ENCODE peak calls at places on chromosomes 6 and 20, in eight cellular contexts. U is ovary, G is tibial nerve, R is fibroblast of lung, I is spleen, F is psoas muscle, L is adrenal gland, V is astrocyte. K is an unnamed sample. For H3K36me3, the result is how much of the 10 kb centered on the place peaks cover.

GRCh38 chr20:21548390-21549035 is 34.6 kb upstream of the NKX2-2 start:
- DNase-seq in U (no peak), G (no peak), R (no peak), I (no peak), F (no peak), L (no peak), V (no peak), K (no peak)

GRCh38 chr6:43035495-43036194 is 14.2 kb downstream of the RRP36 start:
- DNase-seq in U (no peak), G (no peak), R (no peak), I (no peak), F (peak), L (peak), V (no peak), K (no peak)

GRCh38 chr6:132867055-132867454 is 52.7 kb downstream of the RPS12 start:
- DNase-seq in U (no peak), G (no peak), R (peak), I (no peak), F (no peak), L (no peak), V (no peak), K (no peak)

GRCh38 chr6:121437861-121438651 is 2.6 kb downstream of the GJA1 start:
- DNase-seq in U (peak), G (peak), R (peak), I (no peak), F (no peak), L (peak), V (peak), K (no peak)

GRCh38 chr6:39887692-39888450 is 46.4 kb downstream of the MOCS1 start:
- DNase-seq in U (peak), G (peak), R (peak), I (no peak), F (peak), L (peak), V (peak), K (peak)

GRCh38 chr6:34044945-34045595 is 100.8 kb downstream of the GRM4 start:
- DNase-seq in U (no peak), G (no peak), R (no peak), I (no peak), F (no peak), L (no peak), V (no peak), K (no peak)

GRCh38 chr6:143755301-143755744 is 77.6 kb downstream of the PHACTR2 start:
- DNase-seq in U (no peak), G (no peak), R (peak), I (no peak), F (no peak), L (peak), V (peak), K (no peak)

GRCh38 chr20:1469925-1470571 is 3.4 kb upstream of the NSFL1C start:
- DNase-seq in U (peak), G (peak), R (peak), I (peak), F (peak), L (peak), V (peak), K (peak)

GRCh38 chr20:45355209-45355608 is 7.0 kb upstream of the SDC4 start:
- DNase-seq in U (no peak), G (no peak), R (peak), I (no peak), F (no peak), L (no peak), V (peak), K (no peak)

GRCh38 chr6:112912351-112913101 is 565.4 kb downstream of the RFPL4B start:
- DNase-seq in U (no peak), G (no peak), R (peak), I (no peak), F (no peak), L (no peak), V (peak), K (peak)

GRCh38 chr6:3531481-3531880 is 74.6 kb upstream of the SLC22A23 start:
- DNase-seq in U (no peak), G (no peak), R (no peak), I (no peak), F (no peak), L (no peak), V (no peak), K (no peak)

GRCh38 chr6:155349956-155350355 is 35.7 kb upstream of the TFB1M start:
- DNase-seq in U (no peak), G (no peak), R (no peak), I (no peak), F (no peak), L (no peak), V (no peak), K (no peak)

GRCh38 chr6:19873031-19873430 is 35.9 kb downstream of the ID4 start:
- DNase-seq in U (no peak), G (no peak), R (no peak), I (no peak), F (no peak), L (no peak), V (no peak), K (no peak)

GRCh38 chr6:151502499-151502898 is 8.7 kb downstream of the CCDC170 start:
- DNase-seq in U (no peak), G (no peak), R (peak), I (no peak), F (no peak), L (no peak), V (peak), K (no peak)

GRCh38 chr6:43940393-43941087 is 170.5 kb downstream of the VEGFA start:
- DNase-seq in U (no peak), G (no peak), R (no peak), I (peak), F (no peak), L (no peak), V (no peak), K (no peak)

GRCh38 chr6:144758602-144759001 is 473.5 kb downstream of the UTRN start:
- DNase-seq in U (no peak), G (no peak), R (peak), I (no peak), F (no peak), L (no peak), V (peak), K (no peak)

GRCh38 chr6:90368001-90368400 is 71.4 kb upstream of the BACH2 start:
- DNase-seq in U (no peak), G (no peak), R (no peak), I (no peak), F (no peak), L (no peak), V (no peak), K (no peak)

GRCh38 chr6:13485923-13486557 is 1.4 kb downstream of the GFOD1 start:
- DNase-seq in U (peak), G (no peak), R (peak), I (peak), F (peak), L (no peak), V (peak), K (no peak)

GRCh38 chr20:47922280-47922675 is 137.0 kb upstream of the SULF2 start:
- DNase-seq in U (no peak), G (no peak), R (peak), I (no peak), F (no peak), L (no peak), V (peak), K (no peak)

GRCh38 chr6:24125980-24126379 is at the start of gene NRSN1:
- DNase-seq in U (no peak), G (no peak), R (no peak), I (no peak), F (no peak), L (peak), V (no peak), K (no peak)

GRCh38 chr6:94377835-94378234 is 958.5 kb upstream of the EPHA7 start:
- DNase-seq in U (no peak), G (no peak), R (no peak), I (no peak), F (no peak), L (no peak), V (no peak), K (no peak)
- H3K36me3 ChIP-seq in U (under half), G (under half), R (under half), I (under half), F (under half), L (under half), V (under half), K (under half)

DNA sequence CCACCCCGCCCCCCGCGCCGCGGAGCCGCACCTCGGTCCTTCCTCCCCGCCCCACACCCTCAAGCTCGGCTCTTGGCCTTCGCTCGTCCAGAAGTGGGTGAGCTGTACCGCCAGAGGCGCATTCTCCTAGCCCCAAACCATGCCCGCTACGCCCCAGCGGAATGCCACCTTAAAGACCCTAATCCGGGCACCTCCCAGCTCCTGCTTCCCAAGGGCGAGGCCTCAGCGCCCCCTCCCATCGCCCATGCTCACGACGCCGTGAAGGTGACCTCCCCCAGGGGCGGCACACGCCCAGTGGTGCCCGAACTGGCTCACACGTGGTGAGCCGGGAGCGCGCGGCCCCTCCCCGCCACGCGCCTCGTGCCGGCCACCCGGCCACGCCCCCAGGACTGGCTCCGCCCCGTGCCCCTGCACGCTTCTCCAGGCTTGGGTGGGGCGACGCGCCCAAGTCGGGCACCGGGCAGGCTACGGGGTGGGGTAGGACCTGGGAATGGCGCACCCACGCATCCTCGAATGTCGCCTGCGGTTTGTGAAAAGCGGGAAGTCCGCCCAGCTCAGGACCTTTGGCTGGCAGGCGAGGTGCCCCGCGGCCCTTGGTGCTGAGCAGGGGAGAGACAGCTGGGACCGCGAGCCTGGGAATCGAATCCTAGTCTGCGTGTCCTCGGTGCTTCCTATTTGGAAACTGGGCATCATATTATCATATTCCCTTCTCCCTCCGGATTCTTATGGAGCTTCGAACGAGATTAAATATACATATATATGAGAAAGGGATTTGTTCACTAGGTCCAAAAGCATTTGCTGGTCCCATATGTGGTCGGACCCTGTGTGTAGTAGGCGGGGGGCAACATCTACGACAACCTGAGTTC is 942 bp upstream of the SOX12 start:
- DNase-seq in U (peak), G (peak), R (peak), I (peak), F (peak), L (peak), V (peak), K (no peak)
- TF ChIP-seq CTCF in U (peak), G (no peak), R (peak), I (peak), F (peak), L (peak), V (peak), K (peak)

DNA sequence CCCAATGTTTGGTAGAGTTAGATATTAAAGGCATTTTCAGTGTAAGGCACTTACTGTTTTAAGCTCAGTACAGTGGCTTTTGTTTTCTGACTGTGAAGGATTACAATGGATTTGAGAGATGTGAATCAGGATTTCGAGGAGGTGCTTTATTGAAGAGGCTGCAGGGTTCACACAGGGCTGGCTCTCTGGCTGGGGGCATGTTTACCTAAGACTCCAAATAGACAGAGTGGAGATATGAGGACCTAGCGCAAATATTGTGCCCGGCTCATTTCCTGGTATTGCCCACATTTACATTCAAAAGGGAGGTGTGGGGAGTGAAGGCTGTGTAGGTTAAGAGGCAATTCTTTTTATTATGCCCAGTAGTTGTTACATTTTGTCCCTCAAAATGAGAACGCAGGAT is 70.3 kb downstream of the MYB start:
- DNase-seq in U (no peak), G (no peak), R (no peak), I (no peak), F (no peak), L (no peak), V (no peak), K (no peak)
- H3K36me3 ChIP-seq in U (under half), G (under half), R (under half), I (under half), F (under half), L (under half), V (under half), K (under half)

GRCh38 chr6:30880563-30881252 is 3.6 kb upstream of the DDR1 start:
- DNase-seq in U (no peak), G (no peak), R (no peak), I (no peak), F (no peak), L (no peak), V (no peak), K (no peak)

GRCh38 chr6:30882764-30883475 is 1.4 kb upstream of the DDR1 start:
- DNase-seq in U (peak), G (no peak), R (no peak), I (peak), F (no peak), L (peak), V (no peak), K (no peak)

GRCh38 chr6:30881987-30882763 is 2.1 kb upstream of the DDR1 start:
- DNase-seq in U (peak), G (no peak), R (peak), I (no peak), F (no peak), L (no peak), V (peak), K (no peak)

GRCh38 chr6:30879684-30880427 is 4.5 kb upstream of the DDR1 start:
- DNase-seq in U (no peak), G (no peak), R (no peak), I (no peak), F (no peak), L (no peak), V (no peak), K (no peak)

DNA sequence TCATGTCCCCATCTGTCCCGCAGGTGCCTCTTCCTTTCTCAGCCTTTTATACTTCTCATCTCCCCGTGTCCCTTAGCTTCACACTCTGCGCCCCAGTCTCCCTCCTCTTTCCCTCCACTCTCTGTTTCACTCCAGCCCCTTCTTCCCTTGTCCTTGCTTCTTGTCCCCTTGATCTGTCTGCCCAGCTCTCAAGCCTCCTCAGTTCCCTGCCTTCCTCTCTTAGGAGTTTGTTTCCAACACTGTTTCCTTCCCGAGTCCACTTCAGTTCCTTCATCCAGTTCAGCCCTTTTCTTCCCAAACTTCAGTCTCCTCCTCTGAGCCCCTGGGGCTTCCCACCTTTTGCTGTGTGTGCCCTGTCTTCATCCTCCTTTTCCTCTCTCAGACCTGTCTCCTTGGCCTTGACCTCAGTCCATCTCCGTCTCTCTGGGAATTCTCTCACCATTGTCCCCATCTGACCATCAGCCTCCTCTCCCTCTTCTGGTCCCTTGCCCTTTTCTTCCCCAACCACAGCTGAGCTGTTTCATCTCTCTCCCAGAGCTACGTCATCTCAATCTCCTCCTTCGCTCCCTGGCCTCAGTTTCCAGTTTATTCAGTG is 2.8 kb upstream of the DDR1 start:
- DNase-seq in U (no peak), G (no peak), R (no peak), I (no peak), F (no peak), L (no peak), V (no peak), K (no peak)
- TF ChIP-seq CTCF in U (no peak), G (no peak), R (no peak), I (no peak), F (no peak), L (no peak), V (no peak), K (no peak)

DNA sequence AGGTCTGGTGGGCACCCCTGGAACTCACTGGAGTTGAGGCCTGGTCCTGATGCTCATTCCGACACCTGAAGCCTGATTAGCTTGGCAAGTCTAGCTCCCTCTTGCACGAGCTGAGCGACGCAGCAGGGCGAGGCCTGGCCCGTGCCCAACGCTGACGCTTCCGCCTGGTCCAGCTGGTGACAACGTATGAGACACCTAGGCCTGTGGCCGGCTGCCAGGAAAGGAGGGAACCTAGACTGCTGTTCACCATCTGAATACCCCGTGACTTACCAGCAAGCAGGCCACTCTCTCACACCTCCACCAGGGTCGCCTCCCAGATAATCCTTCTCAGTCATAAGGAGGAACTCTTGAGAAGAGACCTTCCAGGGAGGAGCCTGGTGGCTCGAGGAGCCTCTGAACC is 24.5 kb downstream of the YTHDF1 start:
- DNase-seq in U (no peak), G (no peak), R (peak), I (no peak), F (no peak), L (no peak), V (no peak), K (no peak)
- H3K36me3 ChIP-seq in U (under half), G (under half), R (under half), I (under half), F (under half), L (under half), V (under half), K (under half)